ENCODE peak calls at places on chromosomes 2 and 18, in six cellular contexts. M, L, X, H, B and A are unnamed samples. For H3K9me3 and H3K27me3, the result is how much of the 10 kb centered on the place peaks cover.

GRCh38 chr2:233965032-233965614 is 48.0 kb downstream of the TRPM8 start:
- DNase-seq in X (no peak), B (no peak), L (no peak), H (no peak), M (no peak), A (no peak)

GRCh38 chr18:63107171-63107850 is 212.3 kb downstream of the BCL2 start:
- DNase-seq in B (no peak), M (no peak), X (no peak), H (no peak), L (no peak), A (no peak)

GRCh38 chr2:132645176-132645575 is 24.8 kb downstream of the LYPD1 start:
- DNase-seq in M (no peak), L (no peak), X (no peak), H (no peak), B (no peak), A (no peak)

GRCh38 chr18:49845629-49846252 is 32.4 kb upstream of the ACAA2 start:
- DNase-seq in H (no peak), B (peak), M (no peak), L (no peak), X (no peak), A (no peak)

GRCh38 chr2:170369894-170370293 is 191.9 kb downstream of the MYO3B start:
- DNase-seq in B (no peak), H (peak), L (no peak), M (no peak), X (no peak), A (peak)

GRCh38 chr2:18479901-18480369 is 80.5 kb downstream of the RDH14 start:
- DNase-seq in H (no peak), M (no peak), B (no peak), L (no peak), X (no peak), A (no peak)

GRCh38 chr2:12057436-12058166 is 311.2 kb downstream of the LPIN1 start:
- DNase-seq in M (no peak), H (no peak), L (no peak), B (no peak), X (no peak), A (peak)

GRCh38 chr2:216495656-216496055 is 3.0 kb upstream of the RPL37A start:
- DNase-seq in B (no peak), L (no peak), H (peak), X (no peak), M (no peak), A (no peak)

GRCh38 chr18:45806226-45806625 is 19.2 kb upstream of the SIGLEC15 start:
- DNase-seq in L (no peak), H (peak), X (no peak), M (no peak), B (no peak), A (no peak)

GRCh38 chr18:75656035-75656434 is 228.5 kb upstream of the SMIM21 start:
- DNase-seq in B (no peak), M (no peak), H (no peak), X (no peak), L (no peak), A (no peak)

GRCh38 chr2:197304556-197305011 is 6.0 kb downstream of the ANKRD44 start:
- DNase-seq in B (no peak), H (no peak), L (no peak), X (no peak), M (no peak), A (no peak)

GRCh38 chr2:84373391-84373790 is 85.7 kb downstream of the SUCLG1 start:
- DNase-seq in B (no peak), H (no peak), X (no peak), L (no peak), M (no peak), A (no peak)

GRCh38 chr2:169095631-169096105 is 26.3 kb downstream of the DHRS9 start:
- DNase-seq in L (peak), X (peak), H (no peak), B (no peak), M (no peak), A (no peak)

GRCh38 chr2:18378020-18378653 is 182.3 kb downstream of the RDH14 start:
- DNase-seq in M (no peak), L (peak), B (no peak), X (no peak), H (peak), A (peak)

GRCh38 chr2:1868683-1869141 is 124.4 kb upstream of the PXDN start:
- DNase-seq in H (no peak), X (no peak), L (no peak), B (no peak), M (no peak), A (no peak)

GRCh38 chr2:26033270-26033768 is 565 bp upstream of the RAB10 start:
- DNase-seq in B (peak), X (peak), L (no peak), H (peak), M (no peak), A (peak)

GRCh38 chr2:71385008-71385407 is 53.4 kb downstream of the ZNF638 start:
- DNase-seq in H (peak), B (no peak), X (peak), M (no peak), L (no peak), A (no peak)

GRCh38 chr2:109423556-109424359 is 190.0 kb downstream of the SEPTIN10 start:
- DNase-seq in B (no peak), H (no peak), X (no peak), L (no peak), M (no peak), A (peak)

GRCh38 chr18:9824474-9824832 is 61.3 kb upstream of the TXNDC2 start:
- DNase-seq in M (no peak), H (no peak), X (no peak), L (no peak), B (peak), A (peak)

GRCh38 chr2:228720895-228721294 is 539.4 kb upstream of the SPHKAP start:
- DNase-seq in M (no peak), L (no peak), X (no peak), H (no peak), B (no peak), A (no peak)

GRCh38 chr2:230170532-230170931 is 49.3 kb downstream of the SP110 start:
- DNase-seq in B (no peak), X (no peak), L (no peak), H (peak), M (no peak), A (peak)

GRCh38 chr18:45874501-45875184 is 49.2 kb downstream of the SIGLEC15 start:
- DNase-seq in L (no peak), B (no peak), H (no peak), X (no peak), M (no peak), A (peak)

GRCh38 chr2:29627366-29627765 is 294.0 kb downstream of the ALK start:
- DNase-seq in H (no peak), B (no peak), X (peak), M (no peak), L (no peak), A (no peak)

GRCh38 chr2:16281451-16282330 is 341.3 kb downstream of the MYCN start:
- DNase-seq in X (no peak), H (no peak), B (no peak), M (peak), L (peak), A (peak)

GRCh38 chr18:48206887-48207286 is 202.3 kb downstream of the ZBTB7C start:
- DNase-seq in B (no peak), M (no peak), L (no peak), H (no peak), X (no peak), A (no peak)

GRCh38 chr18:27967938-27968803 is 208.8 kb downstream of the CDH2 start:
- DNase-seq in X (no peak), B (no peak), H (no peak), M (no peak), L (no peak), A (no peak)

GRCh38 chr2:12005886-12006681 is 259.7 kb downstream of the LPIN1 start:
- DNase-seq in H (peak), L (no peak), M (no peak), B (peak), X (no peak), A (peak)

GRCh38 chr2:197504512-197504911 is 4.3 kb downstream of the HSPE1 start:
- DNase-seq in B (no peak), M (no peak), L (no peak), H (no peak), X (no peak), A (no peak)

GRCh38 chr2:81395746-81396145 is 1091.2 kb upstream of the LRRTM1 start:
- DNase-seq in L (no peak), B (no peak), H (no peak), X (no peak), M (no peak), A (no peak)

GRCh38 chr18:59517446-59518171 is 158.5 kb upstream of the LMAN1 start:
- DNase-seq in H (peak), M (no peak), B (no peak), L (no peak), X (no peak), A (no peak)

GRCh38 chr2:170177950-170178781 is at the start of gene MYO3B:
- DNase-seq in H (no peak), L (no peak), X (no peak), M (no peak), B (no peak), A (no peak)

GRCh38 chr18:42078711-42079110 is 123.7 kb downstream of the PIK3C3 start:
- DNase-seq in H (no peak), M (no peak), L (no peak), X (peak), B (no peak), A (no peak)

GRCh38 chr2:6846540-6846939 is 19.2 kb downstream of the CMPK2 start:
- DNase-seq in B (no peak), H (no peak), L (no peak), X (no peak), M (no peak), A (no peak)
- H3K9me3 ChIP-seq in B (under half), H (under half), L (under half), X (under half), M (under half), A (under half)

GRCh38 chr2:175304541-175304940 is 123.0 kb upstream of the ATP5MC3 start:
- DNase-seq in X (no peak), L (no peak), H (no peak), M (no peak), B (no peak), A (peak)

GRCh38 chr2:175309799-175310198 is 128.3 kb upstream of the ATP5MC3 start:
- DNase-seq in H (peak), B (no peak), X (no peak), L (peak), M (no peak), A (no peak)

GRCh38 chr2:175310813-175311504 is 129.4 kb upstream of the ATP5MC3 start:
- DNase-seq in X (no peak), B (no peak), M (no peak), H (no peak), L (no peak), A (no peak)

GRCh38 chr2:175312137-175312536 is 130.6 kb upstream of the ATP5MC3 start:
- DNase-seq in X (no peak), L (no peak), H (no peak), B (no peak), M (no peak), A (no peak)

DNA sequence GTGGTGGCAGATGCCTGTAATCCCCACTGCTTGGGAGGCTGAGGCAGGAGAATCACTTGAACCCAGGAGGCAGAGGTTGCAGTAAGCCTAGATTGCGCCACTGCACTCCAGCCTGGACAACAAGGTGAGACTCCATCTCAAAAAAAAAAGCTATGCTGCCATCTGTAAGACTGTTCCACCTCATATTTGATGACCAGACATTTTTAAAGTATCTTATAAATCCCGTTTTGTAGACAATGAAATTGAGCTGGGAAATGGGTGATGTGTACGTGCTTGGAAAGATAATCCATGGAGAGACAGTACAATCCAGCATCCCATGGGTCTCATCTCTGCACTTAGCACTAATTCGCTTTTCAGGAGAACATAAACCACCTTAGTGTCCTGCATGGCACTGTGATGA is 126.5 kb upstream of the ATP5MC3 start:
- DNase-seq in B (no peak), L (no peak), X (no peak), M (no peak), H (no peak), A (no peak)
- H3K27me3 ChIP-seq in B (under half), L (under half), X (under half), M (under half), H (under half), A (under half)

DNA sequence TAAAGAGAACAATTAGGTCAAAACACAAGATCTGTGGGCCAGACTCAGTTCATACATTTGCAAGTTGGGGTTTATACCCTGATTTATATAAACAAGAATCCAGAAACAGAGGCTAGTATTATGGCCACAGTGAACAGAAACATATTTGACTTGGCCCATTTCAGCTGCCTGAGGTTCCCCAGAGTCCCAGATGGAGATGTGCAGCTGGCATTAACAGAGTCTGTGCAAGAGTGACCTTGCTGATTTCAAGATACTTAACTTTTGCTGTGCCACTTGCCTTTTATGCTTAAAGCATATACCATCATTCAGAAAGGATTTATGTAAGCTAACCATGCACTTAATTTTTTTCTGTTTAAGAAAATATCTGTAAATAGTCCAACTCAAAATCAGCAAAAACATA is 636.3 kb downstream of the TRIB2 start:
- DNase-seq in H (no peak), X (no peak), B (no peak), L (no peak), M (no peak), A (no peak)
- H3K9me3 ChIP-seq in H (under half), X (under half), B (under half), L (under half), M (under half), A (under half)

GRCh38 chr18:23207191-23207955 is 72.1 kb downstream of the CABLES1 start:
- DNase-seq in L (peak), M (no peak), H (peak), X (no peak), B (no peak), A (peak)
- H3K27me3 ChIP-seq in L (under half), M (under half), H (under half), X (under half), B (under half), A (under half)

DNA sequence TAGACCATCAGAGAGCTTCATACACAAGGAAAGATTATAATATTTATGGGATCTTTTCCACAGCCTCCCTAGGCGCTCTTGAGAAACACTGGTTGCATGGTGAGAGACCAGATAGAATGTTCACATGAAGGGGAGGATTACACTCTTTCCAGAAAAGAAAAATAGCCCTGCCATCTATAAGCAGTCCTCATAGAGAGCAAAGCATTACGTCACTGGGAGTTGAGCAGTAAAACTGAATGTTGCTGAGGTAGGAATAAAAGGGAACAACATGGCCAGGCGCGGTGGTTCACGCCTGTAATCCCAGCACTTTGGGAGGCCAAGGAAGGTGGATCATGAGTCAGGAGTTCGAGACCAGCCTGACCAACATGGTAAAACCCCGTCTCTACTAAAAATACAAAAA is 1934.3 kb downstream of the SUCLG1 start:
- DNase-seq in B (no peak), H (no peak), M (no peak), L (no peak), X (no peak), A (no peak)
- H3K9me3 ChIP-seq in B (under half), H (under half), M (under half), L (under half), X (under half), A (under half)